ENCODE peak calls at places on chromosomes 5 and 9, in six cellular contexts. One of them, this sample, is unnamed.

GRCh38 chr5:57456056-57456455 is 26.6 kb downstream of the ACTBL2 start:
- DNase-seq in stimulated activated CD8-positive, alpha-beta memory T cell treated with anti-CD3 and anti-CD28 coated beads, Interleukin-15, amount 100 ng/mL, for 24 hours: no peak
- DNase-seq in activated CD4-positive, alpha-beta T cell treated with anti-CD3 and anti-CD28 coated beads for 4 hours: no peak
- DNase-seq in Daoy: no peak
- DNase-seq in activated CD8-positive, alpha-beta memory T cell treated with anti-CD3 and anti-CD28 coated beads for 24 hours: no peak
- DNase-seq in endodermal cell: no peak
- DNase-seq in this sample: no peak

GRCh38 chr9:99488109-99489042 is 266.3 kb downstream of the SEC61B start:
- DNase-seq in stimulated activated CD8-positive, alpha-beta memory T cell treated with anti-CD3 and anti-CD28 coated beads, Interleukin-15, amount 100 ng/mL, for 24 hours: no peak
- DNase-seq in activated CD4-positive, alpha-beta T cell treated with anti-CD3 and anti-CD28 coated beads for 4 hours: no peak
- DNase-seq in Daoy: no peak
- DNase-seq in activated CD8-positive, alpha-beta memory T cell treated with anti-CD3 and anti-CD28 coated beads for 24 hours: no peak
- DNase-seq in endodermal cell: peak
- DNase-seq in this sample: no peak

GRCh38 chr5:1322955-1323802 is 21.7 kb downstream of the CLPTM1L start:
- DNase-seq in stimulated activated CD8-positive, alpha-beta memory T cell treated with anti-CD3 and anti-CD28 coated beads, Interleukin-15, amount 100 ng/mL, for 24 hours: no peak
- DNase-seq in activated CD4-positive, alpha-beta T cell treated with anti-CD3 and anti-CD28 coated beads for 4 hours: no peak
- DNase-seq in Daoy: no peak
- DNase-seq in activated CD8-positive, alpha-beta memory T cell treated with anti-CD3 and anti-CD28 coated beads for 24 hours: no peak
- DNase-seq in endodermal cell: peak
- DNase-seq in this sample: no peak

GRCh38 chr9:6014668-6015270 is 655 bp downstream of the RANBP6 start:
- DNase-seq in stimulated activated CD8-positive, alpha-beta memory T cell treated with anti-CD3 and anti-CD28 coated beads, Interleukin-15, amount 100 ng/mL, for 24 hours: no peak
- DNase-seq in activated CD4-positive, alpha-beta T cell treated with anti-CD3 and anti-CD28 coated beads for 4 hours: peak
- DNase-seq in Daoy: peak
- DNase-seq in activated CD8-positive, alpha-beta memory T cell treated with anti-CD3 and anti-CD28 coated beads for 24 hours: peak
- DNase-seq in endodermal cell: no peak
- DNase-seq in this sample: no peak

GRCh38 chr9:28270156-28270555 is 696.9 kb upstream of the C9orf72 start:
- DNase-seq in stimulated activated CD8-positive, alpha-beta memory T cell treated with anti-CD3 and anti-CD28 coated beads, Interleukin-15, amount 100 ng/mL, for 24 hours: no peak
- DNase-seq in activated CD4-positive, alpha-beta T cell treated with anti-CD3 and anti-CD28 coated beads for 4 hours: no peak
- DNase-seq in Daoy: no peak
- DNase-seq in activated CD8-positive, alpha-beta memory T cell treated with anti-CD3 and anti-CD28 coated beads for 24 hours: no peak
- DNase-seq in endodermal cell: peak
- DNase-seq in this sample: no peak

GRCh38 chr9:96500696-96501660 is 51.0 kb downstream of the HABP4 start:
- DNase-seq in stimulated activated CD8-positive, alpha-beta memory T cell treated with anti-CD3 and anti-CD28 coated beads, Interleukin-15, amount 100 ng/mL, for 24 hours: no peak
- DNase-seq in activated CD4-positive, alpha-beta T cell treated with anti-CD3 and anti-CD28 coated beads for 4 hours: no peak
- DNase-seq in Daoy: no peak
- DNase-seq in activated CD8-positive, alpha-beta memory T cell treated with anti-CD3 and anti-CD28 coated beads for 24 hours: no peak
- DNase-seq in endodermal cell: no peak
- DNase-seq in this sample: no peak

GRCh38 chr5:138903113-138903789 is 28.1 kb upstream of the LRRTM2 start:
- DNase-seq in stimulated activated CD8-positive, alpha-beta memory T cell treated with anti-CD3 and anti-CD28 coated beads, Interleukin-15, amount 100 ng/mL, for 24 hours: no peak
- DNase-seq in activated CD4-positive, alpha-beta T cell treated with anti-CD3 and anti-CD28 coated beads for 4 hours: no peak
- DNase-seq in Daoy: peak
- DNase-seq in activated CD8-positive, alpha-beta memory T cell treated with anti-CD3 and anti-CD28 coated beads for 24 hours: no peak
- DNase-seq in endodermal cell: no peak
- DNase-seq in this sample: no peak

GRCh38 chr5:81779125-81779934 is 28.4 kb upstream of the SSBP2 start:
- DNase-seq in stimulated activated CD8-positive, alpha-beta memory T cell treated with anti-CD3 and anti-CD28 coated beads, Interleukin-15, amount 100 ng/mL, for 24 hours: peak
- DNase-seq in activated CD4-positive, alpha-beta T cell treated with anti-CD3 and anti-CD28 coated beads for 4 hours: peak
- DNase-seq in Daoy: peak
- DNase-seq in activated CD8-positive, alpha-beta memory T cell treated with anti-CD3 and anti-CD28 coated beads for 24 hours: peak
- DNase-seq in endodermal cell: no peak
- DNase-seq in this sample: no peak

GRCh38 chr5:58505502-58505901 is 14.3 kb downstream of the GAPT start:
- DNase-seq in stimulated activated CD8-positive, alpha-beta memory T cell treated with anti-CD3 and anti-CD28 coated beads, Interleukin-15, amount 100 ng/mL, for 24 hours: no peak
- DNase-seq in activated CD4-positive, alpha-beta T cell treated with anti-CD3 and anti-CD28 coated beads for 4 hours: no peak
- DNase-seq in Daoy: no peak
- DNase-seq in activated CD8-positive, alpha-beta memory T cell treated with anti-CD3 and anti-CD28 coated beads for 24 hours: no peak
- DNase-seq in endodermal cell: no peak
- DNase-seq in this sample: no peak

GRCh38 chr5:180439911-180440769 is 54.0 kb upstream of the CNOT6 start:
- DNase-seq in stimulated activated CD8-positive, alpha-beta memory T cell treated with anti-CD3 and anti-CD28 coated beads, Interleukin-15, amount 100 ng/mL, for 24 hours: no peak
- DNase-seq in activated CD4-positive, alpha-beta T cell treated with anti-CD3 and anti-CD28 coated beads for 4 hours: no peak
- DNase-seq in Daoy: no peak
- DNase-seq in activated CD8-positive, alpha-beta memory T cell treated with anti-CD3 and anti-CD28 coated beads for 24 hours: no peak
- DNase-seq in endodermal cell: peak
- DNase-seq in this sample: no peak

GRCh38 chr9:135885100-135885853 is 22.1 kb downstream of the CAMSAP1 start:
- DNase-seq in stimulated activated CD8-positive, alpha-beta memory T cell treated with anti-CD3 and anti-CD28 coated beads, Interleukin-15, amount 100 ng/mL, for 24 hours: no peak
- DNase-seq in activated CD4-positive, alpha-beta T cell treated with anti-CD3 and anti-CD28 coated beads for 4 hours: no peak
- DNase-seq in Daoy: peak
- DNase-seq in activated CD8-positive, alpha-beta memory T cell treated with anti-CD3 and anti-CD28 coated beads for 24 hours: peak
- DNase-seq in endodermal cell: no peak
- DNase-seq in this sample: no peak

GRCh38 chr9:128393171-128393761 is 22.1 kb downstream of the URM1 start:
- DNase-seq in stimulated activated CD8-positive, alpha-beta memory T cell treated with anti-CD3 and anti-CD28 coated beads, Interleukin-15, amount 100 ng/mL, for 24 hours: no peak
- DNase-seq in activated CD4-positive, alpha-beta T cell treated with anti-CD3 and anti-CD28 coated beads for 4 hours: no peak
- DNase-seq in Daoy: no peak
- DNase-seq in activated CD8-positive, alpha-beta memory T cell treated with anti-CD3 and anti-CD28 coated beads for 24 hours: no peak
- DNase-seq in endodermal cell: peak
- DNase-seq in this sample: no peak

GRCh38 chr5:108615216-108615615 is 132.5 kb upstream of the FER start:
- DNase-seq in stimulated activated CD8-positive, alpha-beta memory T cell treated with anti-CD3 and anti-CD28 coated beads, Interleukin-15, amount 100 ng/mL, for 24 hours: no peak
- DNase-seq in activated CD4-positive, alpha-beta T cell treated with anti-CD3 and anti-CD28 coated beads for 4 hours: no peak
- DNase-seq in Daoy: no peak
- DNase-seq in activated CD8-positive, alpha-beta memory T cell treated with anti-CD3 and anti-CD28 coated beads for 24 hours: no peak
- DNase-seq in endodermal cell: no peak
- DNase-seq in this sample: no peak

GRCh38 chr5:179345429-179346321 is at the start of gene ADAMTS2:
- DNase-seq in stimulated activated CD8-positive, alpha-beta memory T cell treated with anti-CD3 and anti-CD28 coated beads, Interleukin-15, amount 100 ng/mL, for 24 hours: no peak
- DNase-seq in activated CD4-positive, alpha-beta T cell treated with anti-CD3 and anti-CD28 coated beads for 4 hours: no peak
- DNase-seq in Daoy: peak
- DNase-seq in activated CD8-positive, alpha-beta memory T cell treated with anti-CD3 and anti-CD28 coated beads for 24 hours: no peak
- DNase-seq in endodermal cell: peak
- DNase-seq in this sample: no peak

GRCh38 chr5:82164957-82165698 is 113.0 kb downstream of the RPS23 start:
- DNase-seq in stimulated activated CD8-positive, alpha-beta memory T cell treated with anti-CD3 and anti-CD28 coated beads, Interleukin-15, amount 100 ng/mL, for 24 hours: no peak
- DNase-seq in activated CD4-positive, alpha-beta T cell treated with anti-CD3 and anti-CD28 coated beads for 4 hours: no peak
- DNase-seq in Daoy: peak
- DNase-seq in activated CD8-positive, alpha-beta memory T cell treated with anti-CD3 and anti-CD28 coated beads for 24 hours: no peak
- DNase-seq in endodermal cell: peak
- DNase-seq in this sample: no peak

GRCh38 chr5:90547072-90547536 is 11.5 kb upstream of the ADGRV1 start:
- DNase-seq in stimulated activated CD8-positive, alpha-beta memory T cell treated with anti-CD3 and anti-CD28 coated beads, Interleukin-15, amount 100 ng/mL, for 24 hours: no peak
- DNase-seq in activated CD4-positive, alpha-beta T cell treated with anti-CD3 and anti-CD28 coated beads for 4 hours: no peak
- DNase-seq in Daoy: peak
- DNase-seq in activated CD8-positive, alpha-beta memory T cell treated with anti-CD3 and anti-CD28 coated beads for 24 hours: no peak
- DNase-seq in endodermal cell: no peak
- DNase-seq in this sample: no peak

GRCh38 chr9:79408200-79408599 is 163.6 kb upstream of the TLE4 start:
- DNase-seq in stimulated activated CD8-positive, alpha-beta memory T cell treated with anti-CD3 and anti-CD28 coated beads, Interleukin-15, amount 100 ng/mL, for 24 hours: no peak
- DNase-seq in activated CD4-positive, alpha-beta T cell treated with anti-CD3 and anti-CD28 coated beads for 4 hours: no peak
- DNase-seq in Daoy: peak
- DNase-seq in activated CD8-positive, alpha-beta memory T cell treated with anti-CD3 and anti-CD28 coated beads for 24 hours: no peak
- DNase-seq in endodermal cell: peak
- DNase-seq in this sample: no peak

GRCh38 chr9:121613009-121613766 is 38.2 kb upstream of the DAB2IP start:
- DNase-seq in stimulated activated CD8-positive, alpha-beta memory T cell treated with anti-CD3 and anti-CD28 coated beads, Interleukin-15, amount 100 ng/mL, for 24 hours: no peak
- DNase-seq in activated CD4-positive, alpha-beta T cell treated with anti-CD3 and anti-CD28 coated beads for 4 hours: no peak
- DNase-seq in Daoy: peak
- DNase-seq in activated CD8-positive, alpha-beta memory T cell treated with anti-CD3 and anti-CD28 coated beads for 24 hours: no peak
- DNase-seq in endodermal cell: no peak
- DNase-seq in this sample: no peak

GRCh38 chr9:94174164-94174563 is 84.9 kb upstream of the ZNF169 start:
- DNase-seq in stimulated activated CD8-positive, alpha-beta memory T cell treated with anti-CD3 and anti-CD28 coated beads, Interleukin-15, amount 100 ng/mL, for 24 hours: no peak
- DNase-seq in activated CD4-positive, alpha-beta T cell treated with anti-CD3 and anti-CD28 coated beads for 4 hours: no peak
- DNase-seq in Daoy: no peak
- DNase-seq in activated CD8-positive, alpha-beta memory T cell treated with anti-CD3 and anti-CD28 coated beads for 24 hours: no peak
- DNase-seq in endodermal cell: no peak
- DNase-seq in this sample: no peak

GRCh38 chr9:119968837-119969707 is 599.8 kb upstream of the BRINP1 start:
- DNase-seq in stimulated activated CD8-positive, alpha-beta memory T cell treated with anti-CD3 and anti-CD28 coated beads, Interleukin-15, amount 100 ng/mL, for 24 hours: peak
- DNase-seq in activated CD4-positive, alpha-beta T cell treated with anti-CD3 and anti-CD28 coated beads for 4 hours: peak
- DNase-seq in Daoy: peak
- DNase-seq in activated CD8-positive, alpha-beta memory T cell treated with anti-CD3 and anti-CD28 coated beads for 24 hours: peak
- DNase-seq in endodermal cell: peak
- DNase-seq in this sample: peak

GRCh38 chr5:123537256-123537655 is 25.3 kb downstream of the CSNK1G3 start:
- DNase-seq in stimulated activated CD8-positive, alpha-beta memory T cell treated with anti-CD3 and anti-CD28 coated beads, Interleukin-15, amount 100 ng/mL, for 24 hours: no peak
- DNase-seq in activated CD4-positive, alpha-beta T cell treated with anti-CD3 and anti-CD28 coated beads for 4 hours: no peak
- DNase-seq in Daoy: no peak
- DNase-seq in activated CD8-positive, alpha-beta memory T cell treated with anti-CD3 and anti-CD28 coated beads for 24 hours: no peak
- DNase-seq in endodermal cell: no peak
- DNase-seq in this sample: no peak

GRCh38 chr9:676780-677458 is 164.6 kb upstream of the DMRT1 start:
- DNase-seq in stimulated activated CD8-positive, alpha-beta memory T cell treated with anti-CD3 and anti-CD28 coated beads, Interleukin-15, amount 100 ng/mL, for 24 hours: no peak
- DNase-seq in activated CD4-positive, alpha-beta T cell treated with anti-CD3 and anti-CD28 coated beads for 4 hours: no peak
- DNase-seq in Daoy: peak
- DNase-seq in activated CD8-positive, alpha-beta memory T cell treated with anti-CD3 and anti-CD28 coated beads for 24 hours: no peak
- DNase-seq in endodermal cell: no peak
- DNase-seq in this sample: no peak

GRCh38 chr5:57383093-57383861 is 99.3 kb downstream of the ACTBL2 start:
- DNase-seq in stimulated activated CD8-positive, alpha-beta memory T cell treated with anti-CD3 and anti-CD28 coated beads, Interleukin-15, amount 100 ng/mL, for 24 hours: no peak
- DNase-seq in activated CD4-positive, alpha-beta T cell treated with anti-CD3 and anti-CD28 coated beads for 4 hours: no peak
- DNase-seq in Daoy: peak
- DNase-seq in activated CD8-positive, alpha-beta memory T cell treated with anti-CD3 and anti-CD28 coated beads for 24 hours: no peak
- DNase-seq in endodermal cell: peak
- DNase-seq in this sample: peak

GRCh38 chr5:36078430-36078829 is 11.7 kb upstream of the UGT3A2 start:
- DNase-seq in stimulated activated CD8-positive, alpha-beta memory T cell treated with anti-CD3 and anti-CD28 coated beads, Interleukin-15, amount 100 ng/mL, for 24 hours: no peak
- DNase-seq in activated CD4-positive, alpha-beta T cell treated with anti-CD3 and anti-CD28 coated beads for 4 hours: no peak
- DNase-seq in Daoy: no peak
- DNase-seq in activated CD8-positive, alpha-beta memory T cell treated with anti-CD3 and anti-CD28 coated beads for 24 hours: no peak
- DNase-seq in endodermal cell: no peak
- DNase-seq in this sample: no peak

GRCh38 chr9:16715404-16715803 is 155.1 kb downstream of the BNC2 start:
- DNase-seq in stimulated activated CD8-positive, alpha-beta memory T cell treated with anti-CD3 and anti-CD28 coated beads, Interleukin-15, amount 100 ng/mL, for 24 hours: no peak
- DNase-seq in activated CD4-positive, alpha-beta T cell treated with anti-CD3 and anti-CD28 coated beads for 4 hours: no peak
- DNase-seq in Daoy: peak
- DNase-seq in activated CD8-positive, alpha-beta memory T cell treated with anti-CD3 and anti-CD28 coated beads for 24 hours: no peak
- DNase-seq in endodermal cell: no peak
- DNase-seq in this sample: peak

GRCh38 chr9:89750117-89750551 is 145.3 kb downstream of the GADD45G start:
- DNase-seq in stimulated activated CD8-positive, alpha-beta memory T cell treated with anti-CD3 and anti-CD28 coated beads, Interleukin-15, amount 100 ng/mL, for 24 hours: no peak
- DNase-seq in activated CD4-positive, alpha-beta T cell treated with anti-CD3 and anti-CD28 coated beads for 4 hours: no peak
- DNase-seq in Daoy: no peak
- DNase-seq in activated CD8-positive, alpha-beta memory T cell treated with anti-CD3 and anti-CD28 coated beads for 24 hours: no peak
- DNase-seq in endodermal cell: peak
- DNase-seq in this sample: no peak

GRCh38 chr9:127237801-127238200 is 26.8 kb upstream of the GARNL3 start:
- DNase-seq in stimulated activated CD8-positive, alpha-beta memory T cell treated with anti-CD3 and anti-CD28 coated beads, Interleukin-15, amount 100 ng/mL, for 24 hours: no peak
- DNase-seq in activated CD4-positive, alpha-beta T cell treated with anti-CD3 and anti-CD28 coated beads for 4 hours: no peak
- DNase-seq in Daoy: no peak
- DNase-seq in activated CD8-positive, alpha-beta memory T cell treated with anti-CD3 and anti-CD28 coated beads for 24 hours: no peak
- DNase-seq in endodermal cell: no peak
- DNase-seq in this sample: no peak

GRCh38 chr5:156589104-156589858 is 260.8 kb upstream of the PPP1R2B start:
- DNase-seq in stimulated activated CD8-positive, alpha-beta memory T cell treated with anti-CD3 and anti-CD28 coated beads, Interleukin-15, amount 100 ng/mL, for 24 hours: no peak
- DNase-seq in activated CD4-positive, alpha-beta T cell treated with anti-CD3 and anti-CD28 coated beads for 4 hours: no peak
- DNase-seq in Daoy: no peak
- DNase-seq in activated CD8-positive, alpha-beta memory T cell treated with anti-CD3 and anti-CD28 coated beads for 24 hours: no peak
- DNase-seq in endodermal cell: no peak
- DNase-seq in this sample: no peak

GRCh38 chr9:132509921-132510874 is 72.2 kb upstream of the BARHL1 start:
- DNase-seq in stimulated activated CD8-positive, alpha-beta memory T cell treated with anti-CD3 and anti-CD28 coated beads, Interleukin-15, amount 100 ng/mL, for 24 hours: no peak
- DNase-seq in activated CD4-positive, alpha-beta T cell treated with anti-CD3 and anti-CD28 coated beads for 4 hours: no peak
- DNase-seq in Daoy: peak
- DNase-seq in activated CD8-positive, alpha-beta memory T cell treated with anti-CD3 and anti-CD28 coated beads for 24 hours: no peak
- DNase-seq in endodermal cell: no peak
- DNase-seq in this sample: no peak

GRCh38 chr9:131739988-131740648 is at the start of gene RAPGEF1:
- DNase-seq in stimulated activated CD8-positive, alpha-beta memory T cell treated with anti-CD3 and anti-CD28 coated beads, Interleukin-15, amount 100 ng/mL, for 24 hours: peak
- DNase-seq in activated CD4-positive, alpha-beta T cell treated with anti-CD3 and anti-CD28 coated beads for 4 hours: peak
- DNase-seq in Daoy: peak
- DNase-seq in activated CD8-positive, alpha-beta memory T cell treated with anti-CD3 and anti-CD28 coated beads for 24 hours: peak
- DNase-seq in endodermal cell: peak
- DNase-seq in this sample: no peak

GRCh38 chr5:51960617-51961115 is 577.4 kb downstream of the ISL1 start:
- DNase-seq in stimulated activated CD8-positive, alpha-beta memory T cell treated with anti-CD3 and anti-CD28 coated beads, Interleukin-15, amount 100 ng/mL, for 24 hours: no peak
- DNase-seq in activated CD4-positive, alpha-beta T cell treated with anti-CD3 and anti-CD28 coated beads for 4 hours: no peak
- DNase-seq in Daoy: no peak
- DNase-seq in activated CD8-positive, alpha-beta memory T cell treated with anti-CD3 and anti-CD28 coated beads for 24 hours: no peak
- DNase-seq in endodermal cell: no peak
- DNase-seq in this sample: no peak

GRCh38 chr9:78130004-78130403 is 98.4 kb upstream of the GNAQ start:
- DNase-seq in stimulated activated CD8-positive, alpha-beta memory T cell treated with anti-CD3 and anti-CD28 coated beads, Interleukin-15, amount 100 ng/mL, for 24 hours: no peak
- DNase-seq in activated CD4-positive, alpha-beta T cell treated with anti-CD3 and anti-CD28 coated beads for 4 hours: no peak
- DNase-seq in Daoy: peak
- DNase-seq in activated CD8-positive, alpha-beta memory T cell treated with anti-CD3 and anti-CD28 coated beads for 24 hours: no peak
- DNase-seq in endodermal cell: peak
- DNase-seq in this sample: no peak

GRCh38 chr9:4068449-4068848 is 231.4 kb downstream of the GLIS3 start:
- DNase-seq in stimulated activated CD8-positive, alpha-beta memory T cell treated with anti-CD3 and anti-CD28 coated beads, Interleukin-15, amount 100 ng/mL, for 24 hours: no peak
- DNase-seq in activated CD4-positive, alpha-beta T cell treated with anti-CD3 and anti-CD28 coated beads for 4 hours: no peak
- DNase-seq in Daoy: no peak
- DNase-seq in activated CD8-positive, alpha-beta memory T cell treated with anti-CD3 and anti-CD28 coated beads for 24 hours: no peak
- DNase-seq in endodermal cell: no peak
- DNase-seq in this sample: no peak

GRCh38 chr9:120531683-120532300 is 48.2 kb downstream of the CDK5RAP2 start:
- DNase-seq in stimulated activated CD8-positive, alpha-beta memory T cell treated with anti-CD3 and anti-CD28 coated beads, Interleukin-15, amount 100 ng/mL, for 24 hours: no peak
- DNase-seq in activated CD4-positive, alpha-beta T cell treated with anti-CD3 and anti-CD28 coated beads for 4 hours: no peak
- DNase-seq in Daoy: peak
- DNase-seq in activated CD8-positive, alpha-beta memory T cell treated with anti-CD3 and anti-CD28 coated beads for 24 hours: no peak
- DNase-seq in endodermal cell: peak
- DNase-seq in this sample: no peak

GRCh38 chr5:39532511-39532910 is 107.7 kb upstream of the DAB2 start:
- DNase-seq in stimulated activated CD8-positive, alpha-beta memory T cell treated with anti-CD3 and anti-CD28 coated beads, Interleukin-15, amount 100 ng/mL, for 24 hours: no peak
- DNase-seq in activated CD4-positive, alpha-beta T cell treated with anti-CD3 and anti-CD28 coated beads for 4 hours: no peak
- DNase-seq in Daoy: no peak
- DNase-seq in activated CD8-positive, alpha-beta memory T cell treated with anti-CD3 and anti-CD28 coated beads for 24 hours: no peak
- DNase-seq in endodermal cell: no peak
- DNase-seq in this sample: no peak

GRCh38 chr5:59174248-59174844 is 591.5 kb downstream of the RAB3C start:
- DNase-seq in stimulated activated CD8-positive, alpha-beta memory T cell treated with anti-CD3 and anti-CD28 coated beads, Interleukin-15, amount 100 ng/mL, for 24 hours: no peak
- DNase-seq in activated CD4-positive, alpha-beta T cell treated with anti-CD3 and anti-CD28 coated beads for 4 hours: peak
- DNase-seq in Daoy: peak
- DNase-seq in activated CD8-positive, alpha-beta memory T cell treated with anti-CD3 and anti-CD28 coated beads for 24 hours: no peak
- DNase-seq in endodermal cell: no peak
- DNase-seq in this sample: no peak